ENCODE peak calls at places on chromosomes 13 and 19, in nine cellular contexts. One of them, this sample, is unnamed.

GRCh38 chr13:44206429-44206828 is 167.2 kb upstream of the SERP2 start:
- DNase-seq in tibial nerve: no peak
- DNase-seq in AG09319: no peak
- DNase-seq in brain microvascular endothelial cell: no peak
- DNase-seq in left lung: no peak
- DNase-seq in HCT116: no peak
- DNase-seq in IMR-90: no peak
- DNase-seq in cardiac muscle cell: no peak
- DNase-seq in nephron progenitor cell: no peak
- DNase-seq in this sample: no peak

GRCh38 chr13:109669956-109670355 is 116.4 kb downstream of the IRS2 start:
- DNase-seq in left lung: no peak
- DNase-seq in HCT116: no peak
- DNase-seq in tibial nerve: no peak
- DNase-seq in nephron progenitor cell: no peak
- DNase-seq in AG09319: no peak
- DNase-seq in IMR-90: no peak
- DNase-seq in cardiac muscle cell: no peak
- DNase-seq in brain microvascular endothelial cell: no peak
- DNase-seq in this sample: no peak

GRCh38 chr13:73303858-73304257 is 245.1 kb downstream of the KLF5 start:
- DNase-seq in HCT116: no peak
- DNase-seq in brain microvascular endothelial cell: peak; percentile 11
- DNase-seq in AG09319: no peak
- DNase-seq in left lung: no peak
- DNase-seq in nephron progenitor cell: no peak
- DNase-seq in IMR-90: peak; percentile 75
- DNase-seq in cardiac muscle cell: no peak
- DNase-seq in tibial nerve: no peak
- DNase-seq in this sample: no peak

GRCh38 chr13:36163809-36164308 is 32.7 kb upstream of the DCLK1 start:
- DNase-seq in left lung: peak; percentile 80
- DNase-seq in AG09319: peak; percentile 54
- DNase-seq in nephron progenitor cell: peak; percentile 10
- DNase-seq in IMR-90: peak; percentile 87
- DNase-seq in brain microvascular endothelial cell: peak; percentile 95
- DNase-seq in cardiac muscle cell: peak; percentile 57
- DNase-seq in HCT116: no peak
- DNase-seq in tibial nerve: peak; percentile 88
- DNase-seq in this sample: no peak

GRCh38 chr19:46371371-46371901 is 24.5 kb downstream of the PPP5C start:
- DNase-seq in IMR-90: peak; percentile 28
- DNase-seq in cardiac muscle cell: no peak
- DNase-seq in HCT116: no peak
- DNase-seq in tibial nerve: no peak
- DNase-seq in nephron progenitor cell: no peak
- DNase-seq in brain microvascular endothelial cell: no peak
- DNase-seq in AG09319: no peak
- DNase-seq in left lung: peak; percentile 20
- DNase-seq in this sample: peak; percentile 41

GRCh38 chr19:53308339-53308811 is 25.2 kb upstream of the ZNF845 start:
- DNase-seq in HCT116: no peak
- DNase-seq in left lung: no peak
- DNase-seq in IMR-90: no peak
- DNase-seq in tibial nerve: no peak
- DNase-seq in cardiac muscle cell: peak; percentile 66
- DNase-seq in brain microvascular endothelial cell: no peak
- DNase-seq in AG09319: no peak
- DNase-seq in nephron progenitor cell: no peak
- DNase-seq in this sample: no peak

GRCh38 chr13:30194906-30195305 is 112.4 kb downstream of the KATNAL1 start:
- DNase-seq in IMR-90: no peak
- DNase-seq in brain microvascular endothelial cell: no peak
- DNase-seq in nephron progenitor cell: no peak
- DNase-seq in AG09319: no peak
- DNase-seq in left lung: no peak
- DNase-seq in tibial nerve: no peak
- DNase-seq in HCT116: no peak
- DNase-seq in cardiac muscle cell: peak; percentile 13
- DNase-seq in this sample: no peak

GRCh38 chr13:39538826-39539555 is 64.0 kb downstream of the LHFPL6 start:
- DNase-seq in AG09319: peak; percentile 35
- DNase-seq in IMR-90: peak; percentile 81
- DNase-seq in nephron progenitor cell: no peak
- DNase-seq in brain microvascular endothelial cell: peak; percentile 40
- DNase-seq in left lung: no peak
- DNase-seq in cardiac muscle cell: no peak
- DNase-seq in HCT116: no peak
- DNase-seq in tibial nerve: no peak
- DNase-seq in this sample: no peak

GRCh38 chr13:41973247-41973741 is 12.4 kb upstream of the VWA8 start:
- DNase-seq in AG09319: no peak
- DNase-seq in nephron progenitor cell: no peak
- DNase-seq in brain microvascular endothelial cell: no peak
- DNase-seq in tibial nerve: no peak
- DNase-seq in HCT116: no peak
- DNase-seq in IMR-90: no peak
- DNase-seq in left lung: no peak
- DNase-seq in cardiac muscle cell: no peak
- DNase-seq in this sample: no peak

GRCh38 chr13:41971848-41972247 is 10.9 kb upstream of the VWA8 start:
- DNase-seq in AG09319: no peak
- DNase-seq in tibial nerve: no peak
- DNase-seq in left lung: no peak
- DNase-seq in nephron progenitor cell: no peak
- DNase-seq in brain microvascular endothelial cell: no peak
- DNase-seq in cardiac muscle cell: no peak
- DNase-seq in IMR-90: no peak
- DNase-seq in HCT116: no peak
- DNase-seq in this sample: no peak

GRCh38 chr13:41966671-41967070 is 5.8 kb upstream of the VWA8 start:
- DNase-seq in nephron progenitor cell: no peak
- DNase-seq in brain microvascular endothelial cell: no peak
- DNase-seq in HCT116: no peak
- DNase-seq in tibial nerve: no peak
- DNase-seq in left lung: no peak
- DNase-seq in AG09319: no peak
- DNase-seq in IMR-90: peak; percentile 48
- DNase-seq in cardiac muscle cell: no peak
- DNase-seq in this sample: no peak

GRCh38 chr13:41970918-41971317 is 10.0 kb upstream of the VWA8 start:
- DNase-seq in AG09319: no peak
- DNase-seq in HCT116: no peak
- DNase-seq in nephron progenitor cell: no peak
- DNase-seq in left lung: no peak
- DNase-seq in IMR-90: no peak
- DNase-seq in brain microvascular endothelial cell: no peak
- DNase-seq in cardiac muscle cell: no peak
- DNase-seq in tibial nerve: no peak
- DNase-seq in this sample: no peak

GRCh38 chr13:41970022-41970421 is 9.1 kb upstream of the VWA8 start:
- DNase-seq in cardiac muscle cell: no peak
- DNase-seq in left lung: no peak
- DNase-seq in AG09319: no peak
- DNase-seq in tibial nerve: no peak
- DNase-seq in HCT116: no peak
- DNase-seq in IMR-90: no peak
- DNase-seq in nephron progenitor cell: no peak
- DNase-seq in brain microvascular endothelial cell: no peak
- DNase-seq in this sample: no peak
- TF ChIP-seq CTCF in cardiac muscle cell: no peak
- TF ChIP-seq CTCF in left lung: no peak
- TF ChIP-seq CTCF in AG09319: no peak
- TF ChIP-seq CTCF in tibial nerve: no peak
- TF ChIP-seq CTCF in HCT116: no peak
- TF ChIP-seq CTCF in IMR-90: no peak
- TF ChIP-seq CTCF in nephron progenitor cell: no peak
- TF ChIP-seq CTCF in brain microvascular endothelial cell: no peak
- TF ChIP-seq CTCF in this sample: no peak

DNA sequence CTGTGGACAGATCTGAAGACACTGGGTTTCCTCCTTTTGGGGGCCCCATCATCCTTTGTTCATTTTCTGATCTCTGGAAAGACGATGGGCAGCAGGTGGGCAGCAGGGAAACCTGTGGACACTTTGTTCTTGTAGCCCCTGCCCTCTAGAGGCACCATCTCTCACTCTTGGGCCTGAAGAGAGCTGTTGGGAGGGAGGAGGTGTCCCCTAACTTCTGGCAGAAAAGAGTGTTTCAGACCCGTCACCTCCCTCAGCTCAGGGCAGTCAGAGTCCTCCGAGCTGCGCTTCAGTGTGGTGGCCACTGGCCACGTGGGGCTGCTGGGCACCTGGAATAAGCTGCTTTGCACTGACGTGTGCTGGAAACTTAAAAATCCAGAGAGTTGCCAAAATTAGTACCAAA is 26.9 kb upstream of the RNF17 start:
- DNase-seq in AG09319: no peak
- DNase-seq in brain microvascular endothelial cell: no peak
- DNase-seq in cardiac muscle cell: no peak
- DNase-seq in IMR-90: no peak
- DNase-seq in HCT116: no peak
- DNase-seq in nephron progenitor cell: no peak
- DNase-seq in tibial nerve: no peak
- DNase-seq in left lung: no peak
- DNase-seq in this sample: no peak
- TF ChIP-seq CTCF in AG09319: no peak
- TF ChIP-seq CTCF in brain microvascular endothelial cell: no peak
- TF ChIP-seq CTCF in cardiac muscle cell: no peak
- TF ChIP-seq CTCF in IMR-90: no peak
- TF ChIP-seq CTCF in HCT116: no peak
- TF ChIP-seq CTCF in nephron progenitor cell: no peak
- TF ChIP-seq CTCF in tibial nerve: no peak
- TF ChIP-seq CTCF in left lung: no peak
- TF ChIP-seq CTCF in this sample: no peak

GRCh38 chr19:1616875-1617274 is 11.6 kb upstream of the UQCR11 start:
- DNase-seq in IMR-90: no peak
- DNase-seq in brain microvascular endothelial cell: no peak
- DNase-seq in nephron progenitor cell: no peak
- DNase-seq in tibial nerve: no peak
- DNase-seq in cardiac muscle cell: no peak
- DNase-seq in AG09319: no peak
- DNase-seq in HCT116: no peak
- DNase-seq in left lung: no peak
- DNase-seq in this sample: no peak

GRCh38 chr19:1616396-1616795 is 11.1 kb upstream of the UQCR11 start:
- DNase-seq in cardiac muscle cell: no peak
- DNase-seq in brain microvascular endothelial cell: no peak
- DNase-seq in nephron progenitor cell: no peak
- DNase-seq in AG09319: no peak
- DNase-seq in HCT116: no peak
- DNase-seq in left lung: no peak
- DNase-seq in IMR-90: no peak
- DNase-seq in tibial nerve: no peak
- DNase-seq in this sample: no peak

GRCh38 chr19:1619703-1620102 is 14.4 kb upstream of the UQCR11 start:
- DNase-seq in left lung: no peak
- DNase-seq in nephron progenitor cell: no peak
- DNase-seq in cardiac muscle cell: no peak
- DNase-seq in brain microvascular endothelial cell: no peak
- DNase-seq in IMR-90: no peak
- DNase-seq in AG09319: no peak
- DNase-seq in HCT116: no peak
- DNase-seq in tibial nerve: no peak
- DNase-seq in this sample: no peak

GRCh38 chr19:1619094-1619439 is 13.8 kb upstream of the UQCR11 start:
- DNase-seq in tibial nerve: no peak
- DNase-seq in AG09319: no peak
- DNase-seq in left lung: no peak
- DNase-seq in nephron progenitor cell: no peak
- DNase-seq in IMR-90: no peak
- DNase-seq in cardiac muscle cell: no peak
- DNase-seq in brain microvascular endothelial cell: no peak
- DNase-seq in HCT116: no peak
- DNase-seq in this sample: no peak

DNA sequence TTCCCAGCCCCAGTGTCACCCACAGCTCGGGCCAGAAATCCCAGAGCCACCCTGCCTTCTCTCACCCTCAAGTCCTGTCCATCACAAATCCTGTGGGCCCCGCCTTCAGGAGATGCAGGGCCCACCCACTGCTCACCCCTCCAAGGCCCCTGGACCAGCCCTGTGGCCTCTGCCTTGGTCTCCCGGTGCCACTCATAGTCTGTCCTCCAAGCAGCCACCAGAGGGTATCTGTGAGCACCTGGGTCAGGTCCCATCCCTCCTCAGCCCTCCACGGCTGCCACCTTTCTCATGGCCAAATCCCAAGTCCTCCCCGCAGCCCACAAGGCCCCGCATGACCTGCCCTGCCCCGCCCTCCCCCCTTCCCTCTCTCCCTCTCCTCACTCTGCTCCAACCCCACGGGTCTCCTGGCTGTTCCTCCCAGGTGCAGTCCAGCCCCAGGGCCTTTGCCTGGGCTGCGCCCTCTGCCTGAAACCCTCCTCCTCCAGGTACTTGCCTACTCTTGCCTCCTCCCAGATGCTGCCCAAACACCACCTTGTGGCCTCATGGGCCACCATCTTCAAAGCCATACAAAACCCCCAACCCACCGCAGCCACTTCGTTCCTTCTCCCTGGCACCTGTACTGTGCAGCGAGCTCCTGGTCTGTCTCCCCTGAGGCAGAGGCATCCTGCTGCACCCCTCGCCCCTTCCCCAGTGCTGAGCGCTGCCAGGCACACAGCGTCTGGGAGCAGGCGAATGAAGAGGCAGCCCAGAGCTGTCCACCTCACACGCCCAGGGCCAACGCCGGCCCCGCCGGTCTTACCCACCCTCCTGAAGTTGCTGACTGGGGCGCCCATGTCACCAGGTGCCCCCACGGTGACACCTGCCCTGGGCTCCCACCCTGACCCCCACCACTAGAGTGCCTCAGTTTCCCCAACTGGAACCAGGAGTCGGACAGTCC is 13.2 kb upstream of the UQCR11 start:
- DNase-seq in IMR-90: no peak
- DNase-seq in cardiac muscle cell: peak; percentile 26
- DNase-seq in left lung: no peak
- DNase-seq in nephron progenitor cell: no peak
- DNase-seq in AG09319: no peak
- DNase-seq in tibial nerve: no peak
- DNase-seq in HCT116: peak; percentile 29
- DNase-seq in brain microvascular endothelial cell: no peak
- DNase-seq in this sample: no peak
- TF ChIP-seq CTCF in IMR-90: peak; percentile 26
- TF ChIP-seq CTCF in cardiac muscle cell: peak; percentile 30
- TF ChIP-seq CTCF in left lung: no peak
- TF ChIP-seq CTCF in nephron progenitor cell: no peak
- TF ChIP-seq CTCF in AG09319: peak; percentile 22
- TF ChIP-seq CTCF in tibial nerve: peak; percentile 19
- TF ChIP-seq CTCF in HCT116: peak; percentile 58
- TF ChIP-seq CTCF in brain microvascular endothelial cell: peak; percentile 56
- TF ChIP-seq CTCF in this sample: peak; percentile 62

DNA sequence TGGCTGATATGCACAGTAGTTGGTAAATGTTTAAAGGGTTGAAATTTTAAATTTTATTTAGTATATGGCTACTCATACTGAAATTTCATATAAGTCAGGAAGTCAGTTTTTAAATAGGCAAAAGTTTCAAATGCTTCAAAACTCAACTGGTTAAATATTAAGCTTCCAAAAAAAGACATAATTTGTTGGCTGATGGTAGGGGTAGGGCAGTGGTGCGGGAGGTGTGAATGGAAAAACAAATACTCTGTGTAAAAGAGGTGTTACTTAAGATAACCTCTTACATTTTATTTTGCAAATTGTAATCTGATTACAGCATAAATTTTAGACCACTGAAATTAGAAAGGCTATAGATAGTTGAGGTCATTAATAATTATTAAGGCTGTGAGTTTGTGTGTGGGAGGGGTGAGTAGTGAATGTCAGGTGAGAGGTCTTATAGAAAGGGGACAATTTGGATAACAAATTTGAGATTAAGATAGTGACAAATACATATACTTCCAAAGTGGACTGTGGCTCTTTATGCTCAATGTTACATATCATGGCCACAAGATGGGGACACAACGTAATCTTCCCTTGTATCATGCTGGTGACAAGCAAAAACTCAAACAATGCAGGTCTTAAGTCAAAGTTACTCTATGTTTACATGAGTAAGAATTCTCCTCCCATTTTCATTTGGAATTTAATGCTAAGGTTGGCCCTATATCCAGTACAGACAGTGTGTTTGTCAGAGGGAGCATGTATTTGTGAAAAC is 36.6 kb upstream of the OXGR1 start:
- DNase-seq in left lung: no peak
- DNase-seq in HCT116: peak; percentile 46
- DNase-seq in tibial nerve: no peak
- DNase-seq in brain microvascular endothelial cell: peak; percentile 67
- DNase-seq in nephron progenitor cell: no peak
- DNase-seq in AG09319: no peak
- DNase-seq in cardiac muscle cell: peak; percentile 36
- DNase-seq in IMR-90: peak; percentile 61
- DNase-seq in this sample: no peak
- TF ChIP-seq CTCF in left lung: no peak
- TF ChIP-seq CTCF in HCT116: peak; percentile 52
- TF ChIP-seq CTCF in tibial nerve: no peak
- TF ChIP-seq CTCF in brain microvascular endothelial cell: peak; percentile 51
- TF ChIP-seq CTCF in nephron progenitor cell: peak; percentile 32
- TF ChIP-seq CTCF in AG09319: peak; percentile 23
- TF ChIP-seq CTCF in cardiac muscle cell: peak; percentile 39
- TF ChIP-seq CTCF in IMR-90: peak; percentile 49
- TF ChIP-seq CTCF in this sample: peak; percentile 80